ENCODE peak calls at places on chromosome 6, in eight cellular contexts. N is fibroblast of the aortic adventitia, U is RWPE2, W is mucosa of descending colon, L is transverse colon, C is cardiac muscle cell, I is IMR-90, X is breast epithelium. D is an unnamed sample.

GRCh38 chr6:56484669-56485068 is 158.0 kb downstream of the DST start:
- DNase-seq in N (peak), U (no peak), W (no peak), L (no peak), C (peak), I (peak), X (no peak), D (no peak)

GRCh38 chr6:81148726-81149125 is 603.8 kb downstream of the TENT5A start:
- DNase-seq in N (no peak), U (no peak), W (no peak), L (no peak), C (peak), I (no peak), X (no peak), D (no peak)

GRCh38 chr6:113859349-113860164 is 2.4 kb downstream of the MARCKS start:
- DNase-seq in N (peak), U (no peak), W (peak), L (peak), C (peak), I (peak), X (peak), D (no peak)

GRCh38 chr6:24768361-24768760 is 6.4 kb upstream of the GMNN start:
- DNase-seq in N (no peak), U (no peak), W (no peak), L (no peak), C (peak), I (peak), X (no peak), D (no peak)

GRCh38 chr6:120354452-120355098 is 979.7 kb downstream of the TBC1D32 start:
- DNase-seq in N (no peak), U (no peak), W (no peak), L (no peak), C (no peak), I (no peak), X (no peak), D (no peak)

GRCh38 chr6:21594427-21595264 is 1.1 kb downstream of the SOX4 start:
- DNase-seq in N (peak), U (peak), W (peak), L (peak), C (peak), I (peak), X (peak), D (no peak)

GRCh38 chr6:110399219-110400071 is 15.9 kb downstream of the DDO start:
- DNase-seq in N (no peak), U (no peak), W (no peak), L (no peak), C (peak), I (no peak), X (no peak), D (no peak)

GRCh38 chr6:40965046-40965445 is 74.0 kb downstream of the UNC5CL start:
- DNase-seq in N (no peak), U (no peak), W (no peak), L (no peak), C (no peak), I (peak), X (no peak), D (no peak)

GRCh38 chr6:108564178-108564577 is 3.5 kb downstream of the FOXO3 start:
- DNase-seq in N (peak), U (no peak), W (no peak), L (no peak), C (peak), I (peak), X (no peak), D (no peak)

GRCh38 chr6:127340171-127340570 is 3.2 kb downstream of the ECHDC1 start:
- DNase-seq in N (no peak), U (no peak), W (no peak), L (no peak), C (no peak), I (no peak), X (no peak), D (no peak)

GRCh38 chr6:46959419-46959818 is 37.7 kb upstream of the ADGRF5 start:
- DNase-seq in N (no peak), U (no peak), W (no peak), L (no peak), C (no peak), I (no peak), X (no peak), D (no peak)

DNA sequence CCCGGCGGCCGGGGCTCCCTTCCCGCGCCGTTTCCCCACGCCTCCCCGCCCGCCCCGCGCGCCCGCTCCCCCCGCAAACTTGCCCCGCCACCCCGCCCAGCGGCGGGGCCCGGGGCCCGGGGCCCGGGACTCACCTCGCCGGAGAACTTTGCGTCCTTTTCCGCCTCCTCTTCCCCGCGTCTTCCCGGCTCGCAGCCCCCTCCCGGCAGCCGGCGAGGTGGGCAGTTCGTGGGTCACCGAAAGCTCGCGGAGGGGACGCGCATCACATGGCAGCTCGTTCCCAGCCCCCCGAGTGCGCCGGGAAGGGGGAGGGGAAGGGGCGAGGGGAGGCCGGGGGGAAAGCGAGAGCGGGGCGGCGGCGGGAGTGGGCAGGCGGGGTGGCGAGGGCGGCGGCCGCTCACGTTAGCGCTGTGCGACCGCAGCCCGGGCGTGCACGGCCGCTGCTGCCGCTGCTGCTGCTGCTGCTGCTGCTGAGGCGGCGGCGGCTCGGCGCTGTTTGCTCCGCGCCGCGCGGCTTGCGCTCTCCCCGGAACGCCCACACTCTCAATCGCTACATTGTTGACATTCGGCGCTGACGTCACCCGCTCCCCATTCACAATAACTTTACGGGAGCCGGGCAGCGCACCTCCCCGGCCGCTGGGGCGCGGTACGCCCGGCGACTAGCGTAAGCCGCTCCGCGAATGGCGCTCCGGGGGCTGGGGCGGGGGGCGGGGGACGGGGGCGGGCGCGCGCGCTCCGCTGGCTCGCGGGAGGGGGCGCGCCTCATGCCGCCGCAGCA is at the start of gene BACH2:
- DNase-seq in N (peak), U (peak), W (peak), L (peak), C (peak), I (peak), X (peak), D (no peak)
- TF ChIP-seq CTCF in N (peak), U (no peak), W (no peak), L (peak), C (no peak), I (peak), X (no peak), D (peak)

GRCh38 chr6:33670086-33670660 is 41.3 kb downstream of the UQCC2 start:
- DNase-seq in N (no peak), U (no peak), W (no peak), L (no peak), C (no peak), I (no peak), X (no peak), D (no peak)

GRCh38 chr6:33671381-33672072 is 40.0 kb downstream of the UQCC2 start:
- DNase-seq in N (no peak), U (no peak), W (no peak), L (no peak), C (no peak), I (no peak), X (no peak), D (no peak)

GRCh38 chr6:33673847-33674246 is 37.7 kb downstream of the UQCC2 start:
- DNase-seq in N (no peak), U (no peak), W (no peak), L (no peak), C (no peak), I (no peak), X (no peak), D (no peak)

GRCh38 chr6:33670971-33671370 is 40.5 kb downstream of the UQCC2 start:
- DNase-seq in N (no peak), U (no peak), W (no peak), L (no peak), C (no peak), I (no peak), X (no peak), D (no peak)

GRCh38 chr6:33672808-33673207 is 38.7 kb downstream of the UQCC2 start:
- DNase-seq in N (peak), U (no peak), W (peak), L (no peak), C (peak), I (peak), X (no peak), D (no peak)
- TF ChIP-seq CTCF in N (peak), U (peak), W (no peak), L (no peak), C (peak), I (peak), X (no peak), D (peak)

DNA sequence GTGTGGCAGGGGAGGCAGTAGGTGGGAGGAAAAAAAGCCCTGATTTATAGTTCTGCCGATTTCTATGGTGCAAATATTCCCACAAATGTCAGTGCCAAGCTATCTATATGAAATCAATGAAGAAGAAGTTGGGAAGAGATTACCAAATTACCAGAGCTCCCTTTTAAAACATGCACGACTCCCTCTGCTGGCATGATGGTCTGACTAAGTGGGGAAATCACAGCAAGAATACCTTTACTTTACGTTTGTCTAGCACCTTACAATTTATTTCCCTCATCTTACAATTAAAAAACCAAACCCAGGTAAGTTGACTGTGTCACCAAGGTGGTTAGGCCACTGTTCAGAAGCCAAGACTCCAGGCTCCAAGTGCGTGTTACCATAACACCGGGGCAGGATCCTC is 55.6 kb downstream of the AGPAT4 start:
- DNase-seq in N (no peak), U (no peak), W (no peak), L (no peak), C (no peak), I (no peak), X (no peak), D (no peak)
- TF ChIP-seq CTCF in N (no peak), U (peak), W (no peak), L (no peak), C (no peak), I (no peak), X (no peak), D (peak)

DNA sequence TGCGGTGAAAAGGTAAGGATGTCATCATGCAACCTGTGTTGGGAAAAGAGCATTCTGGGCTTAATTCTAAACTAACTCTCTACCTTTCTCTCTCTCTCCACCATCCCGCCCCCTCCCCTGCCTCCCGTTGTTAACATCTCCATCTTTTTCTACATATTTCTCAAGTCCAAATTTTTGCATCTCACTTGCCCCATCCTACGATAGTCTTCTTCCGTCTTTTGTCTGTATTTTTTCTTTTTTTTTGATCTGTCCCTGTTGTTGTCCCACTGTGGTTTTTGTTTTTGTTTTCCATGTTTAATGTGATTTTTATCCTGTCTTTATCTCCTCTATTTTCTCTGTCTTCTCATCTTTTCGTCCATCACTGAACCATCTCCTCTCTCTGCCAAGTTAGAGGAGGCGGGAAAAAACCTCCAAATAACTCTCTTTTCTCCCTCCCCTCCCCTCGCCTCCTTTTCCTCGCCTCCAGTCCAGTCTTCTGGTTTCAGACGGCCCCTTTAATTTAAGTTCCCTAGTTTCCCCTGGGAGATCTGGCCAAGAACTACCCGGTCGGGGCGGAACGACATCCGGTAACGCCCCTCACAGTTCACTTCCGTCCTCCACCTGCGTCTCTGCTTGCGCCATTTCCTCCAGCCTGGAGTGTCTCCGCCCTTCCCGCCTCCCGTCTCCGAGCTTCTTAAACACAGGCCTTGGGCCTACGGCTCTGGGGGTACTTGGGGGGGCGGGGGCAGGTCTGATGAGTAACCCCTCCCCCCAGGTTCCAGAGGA is at the start of gene NFKBIL1:
- DNase-seq in N (peak), U (peak), W (peak), L (peak), C (peak), I (peak), X (peak), D (peak)
- TF ChIP-seq CTCF in N (no peak), U (peak), W (no peak), L (no peak), C (no peak), I (no peak), X (no peak), D (peak)

DNA sequence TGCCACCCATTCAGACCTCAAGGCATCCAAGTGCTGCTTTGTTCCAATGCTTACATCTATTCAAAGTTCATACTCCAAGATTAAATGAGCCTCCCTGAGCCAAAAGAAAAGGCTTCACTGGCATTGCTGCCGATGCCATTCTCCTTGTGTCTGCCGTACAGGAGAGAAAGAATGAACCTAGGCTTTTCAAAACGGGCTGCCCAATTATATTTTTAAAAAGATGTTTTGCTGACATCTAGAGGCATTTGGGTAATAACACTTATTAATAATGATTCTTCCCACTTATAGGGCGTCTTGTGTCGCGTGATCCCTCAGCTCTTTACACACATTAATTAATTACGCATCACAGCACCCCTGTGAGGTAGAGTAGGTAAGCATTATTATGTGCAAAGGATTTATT is 545.6 kb downstream of the PKHD1 start:
- DNase-seq in N (no peak), U (no peak), W (no peak), L (no peak), C (no peak), I (no peak), X (no peak), D (no peak)
- TF ChIP-seq CTCF in N (no peak), U (peak), W (no peak), L (no peak), C (no peak), I (no peak), X (no peak), D (peak)

DNA sequence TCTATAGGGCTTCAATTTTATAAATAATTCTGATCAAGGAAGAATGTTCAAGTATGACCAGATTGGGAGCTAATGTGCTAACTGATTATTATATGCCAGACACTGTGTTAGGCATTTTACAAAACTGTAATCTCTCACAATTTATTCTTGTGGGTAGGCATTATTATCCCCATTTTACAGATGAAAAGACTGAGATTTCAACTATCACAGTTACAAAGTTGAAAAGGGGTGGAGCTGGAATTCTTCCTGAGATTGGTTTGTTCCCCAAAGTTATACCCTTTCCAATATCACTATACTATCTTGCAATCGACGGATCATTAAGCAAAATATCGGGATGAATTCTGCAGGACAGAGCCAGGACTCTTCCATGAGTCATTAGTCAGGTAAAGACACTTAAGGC is 57.1 kb downstream of the TPD52L1 start:
- DNase-seq in N (no peak), U (no peak), W (no peak), L (no peak), C (no peak), I (no peak), X (no peak), D (no peak)
- TF ChIP-seq CTCF in N (no peak), U (no peak), W (no peak), L (no peak), C (no peak), I (no peak), X (no peak), D (no peak)

GRCh38 chr6:18118330-18118729 is 4.1 kb downstream of the NHLRC1 start:
- DNase-seq in N (peak), U (no peak), W (no peak), L (no peak), C (no peak), I (no peak), X (no peak), D (no peak)
- TF ChIP-seq CTCF in N (no peak), U (no peak), W (no peak), L (no peak), C (no peak), I (no peak), X (no peak), D (no peak)

D was measured in chondrocyte.